ENCODE peak calls at places on chromosomes 7 and 10, in six cellular contexts. Y is PC-9, A is coronary artery, N is upper lobe of right lung, E is neuronal stem cell, O is AG09309. I is an unnamed sample.

GRCh38 chr7:97770845-97771244 is 39.0 kb downstream of the TAC1 start:
- DNase-seq in Y (no peak), N (no peak), E (no peak), A (no peak), O (no peak), I (no peak)

GRCh38 chr10:63819753-63820347 is 298.6 kb downstream of the REEP3 start:
- DNase-seq in O (peak; percentile 44), A (no peak), E (peak; percentile 6), Y (peak; percentile 52), N (peak; percentile 70), I (no peak)

GRCh38 chr10:97543025-97543546 is 29.5 kb upstream of the ANKRD2 start:
- DNase-seq in N (peak; percentile 76), E (no peak), Y (peak; percentile 74), O (peak; percentile 77), A (peak; percentile 91), I (no peak)

GRCh38 chr10:110615057-110615630 is 29.0 kb upstream of the RBM20 start:
- DNase-seq in Y (no peak), A (no peak), O (no peak), N (no peak), E (no peak), I (no peak)

GRCh38 chr7:8371742-8372141 is 61.7 kb upstream of the NXPH1 start:
- DNase-seq in N (no peak), A (no peak), E (no peak), O (no peak), Y (no peak), I (no peak)

GRCh38 chr7:159144756-159145543 is at the start of gene VIPR2:
- DNase-seq in N (no peak), O (no peak), Y (no peak), A (peak; percentile 66), E (peak; percentile 17), I (peak; percentile 86)

GRCh38 chr10:119460369-119461195 is 81.9 kb downstream of the RGS10 start:
- DNase-seq in Y (no peak), N (no peak), A (no peak), E (no peak), O (no peak), I (no peak)

GRCh38 chr10:101297901-101298451 is 56.0 kb upstream of the BTRC start:
- DNase-seq in E (peak; percentile 74), N (peak; percentile 81), Y (peak; percentile 53), A (no peak), O (no peak), I (no peak)

GRCh38 chr10:94225589-94225988 is 137.2 kb downstream of the NOC3L start:
- DNase-seq in N (no peak), A (no peak), Y (no peak), E (no peak), O (no peak), I (no peak)

GRCh38 chr10:12650122-12650521 is 300.8 kb downstream of the CAMK1D start:
- DNase-seq in Y (no peak), O (no peak), N (no peak), A (no peak), E (no peak), I (no peak)

GRCh38 chr10:19811517-19811916 is 4.7 kb upstream of the PLXDC2 start:
- DNase-seq in A (no peak), O (no peak), E (no peak), Y (no peak), N (no peak), I (no peak)

GRCh38 chr10:8042032-8042863 is 12.2 kb upstream of the GATA3 start:
- DNase-seq in Y (no peak), A (no peak), E (no peak), O (no peak), N (no peak), I (no peak)

GRCh38 chr7:29567174-29567573 is 3.5 kb downstream of the PRR15 start:
- DNase-seq in Y (no peak), N (no peak), O (no peak), A (no peak), E (no peak), I (no peak)

GRCh38 chr7:116173051-116174028 is 37.0 kb upstream of the TES start:
- DNase-seq in A (no peak), N (no peak), E (peak; percentile 18), Y (peak; percentile 26), O (no peak), I (no peak)

GRCh38 chr10:61063035-61063434 is 119.0 kb upstream of the RHOBTB1 start:
- DNase-seq in A (no peak), O (no peak), Y (no peak), N (no peak), E (no peak), I (no peak)

GRCh38 chr10:9126728-9127127 is 1072.2 kb downstream of the GATA3 start:
- DNase-seq in N (no peak), O (no peak), A (no peak), E (no peak), Y (no peak), I (no peak)

GRCh38 chr10:23343591-23344225 is 889 bp downstream of the C10orf67 start:
- DNase-seq in O (no peak), Y (peak; percentile 71), A (no peak), E (peak; percentile 68), N (peak; percentile 85), I (peak; percentile 88)

GRCh38 chr7:117273325-117274292 is 49.2 kb downstream of the WNT2 start:
- DNase-seq in Y (no peak), N (no peak), O (no peak), A (no peak), E (no peak), I (no peak)

GRCh38 chr7:117871778-117872538 is 1.3 kb downstream of the CTTNBP2 start:
- DNase-seq in N (no peak), O (no peak), A (peak; percentile 75), Y (no peak), E (peak; percentile 47), I (no peak)

GRCh38 chr10:121681171-121681752 is 83.0 kb upstream of the FGFR2 start:
- DNase-seq in N (no peak), E (peak; percentile 48), Y (no peak), A (no peak), O (no peak), I (no peak)

GRCh38 chr7:132771301-132771730 is 195.0 kb upstream of the PLXNA4 start:
- DNase-seq in N (no peak), E (no peak), O (no peak), A (no peak), Y (no peak), I (no peak)

GRCh38 chr10:31147220-31147608 is 115.5 kb upstream of the ZNF438 start:
- DNase-seq in N (no peak), E (no peak), Y (no peak), O (no peak), A (no peak), I (no peak)

GRCh38 chr7:107154826-107155225 is 14.0 kb upstream of the HBP1 start:
- DNase-seq in A (no peak), Y (no peak), E (no peak), O (no peak), N (no peak), I (no peak)
- H3K4me3 ChIP-seq in A (no peak overlapping the region), Y (no peak overlapping the region), E (no peak overlapping the region), O (no peak overlapping the region), N (no peak overlapping the region), I (no peak overlapping the region)

DNA sequence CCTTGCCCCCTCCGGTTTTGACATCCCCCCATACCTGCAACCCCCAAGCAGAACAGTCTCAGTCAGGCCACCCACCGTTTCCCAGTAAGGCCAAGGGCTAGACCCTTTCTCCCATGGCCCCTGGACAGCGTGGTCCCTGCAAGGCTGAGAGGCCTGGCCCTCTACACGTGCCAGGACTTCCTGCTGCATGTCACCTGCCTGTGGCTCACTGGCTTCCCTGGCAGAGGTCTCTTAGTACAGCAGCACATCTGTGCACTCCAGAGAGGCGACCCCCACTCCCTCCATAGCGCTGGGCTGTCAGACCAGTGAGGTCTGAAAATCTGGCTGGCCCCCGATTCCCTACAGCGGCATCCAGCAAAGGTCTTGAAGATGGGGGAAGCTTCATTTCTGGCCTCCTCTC is 26.4 kb upstream of the JAKMIP3 start:
- DNase-seq in A (no peak), O (no peak), Y (no peak), E (no peak), N (no peak), I (no peak)
- H3K4me3 ChIP-seq in A (no peak overlapping the region), O (no peak overlapping the region), Y (no peak overlapping the region), E (no peak overlapping the region), N (no peak overlapping the region), I (no peak overlapping the region)

GRCh38 chr7:26855421-26855820 is 9.0 kb downstream of the SKAP2 start:
- DNase-seq in O (no peak), N (no peak), E (no peak), A (no peak), Y (no peak), I (no peak)
- H3K4me3 ChIP-seq in O (no peak overlapping the region), N (peak overlapping the region; percentile 46), E (no peak overlapping the region), A (no peak overlapping the region), Y (no peak overlapping the region), I (no peak overlapping the region)

GRCh38 chr10:80894797-80895467 is 357.2 kb downstream of the SH2D4B start:
- DNase-seq in A (no peak), Y (no peak), N (no peak), O (no peak), E (no peak), I (no peak)
- H3K4me3 ChIP-seq in A (no peak overlapping the region), Y (no peak overlapping the region), N (no peak overlapping the region), O (no peak overlapping the region), E (no peak overlapping the region), I (no peak overlapping the region)

DNA sequence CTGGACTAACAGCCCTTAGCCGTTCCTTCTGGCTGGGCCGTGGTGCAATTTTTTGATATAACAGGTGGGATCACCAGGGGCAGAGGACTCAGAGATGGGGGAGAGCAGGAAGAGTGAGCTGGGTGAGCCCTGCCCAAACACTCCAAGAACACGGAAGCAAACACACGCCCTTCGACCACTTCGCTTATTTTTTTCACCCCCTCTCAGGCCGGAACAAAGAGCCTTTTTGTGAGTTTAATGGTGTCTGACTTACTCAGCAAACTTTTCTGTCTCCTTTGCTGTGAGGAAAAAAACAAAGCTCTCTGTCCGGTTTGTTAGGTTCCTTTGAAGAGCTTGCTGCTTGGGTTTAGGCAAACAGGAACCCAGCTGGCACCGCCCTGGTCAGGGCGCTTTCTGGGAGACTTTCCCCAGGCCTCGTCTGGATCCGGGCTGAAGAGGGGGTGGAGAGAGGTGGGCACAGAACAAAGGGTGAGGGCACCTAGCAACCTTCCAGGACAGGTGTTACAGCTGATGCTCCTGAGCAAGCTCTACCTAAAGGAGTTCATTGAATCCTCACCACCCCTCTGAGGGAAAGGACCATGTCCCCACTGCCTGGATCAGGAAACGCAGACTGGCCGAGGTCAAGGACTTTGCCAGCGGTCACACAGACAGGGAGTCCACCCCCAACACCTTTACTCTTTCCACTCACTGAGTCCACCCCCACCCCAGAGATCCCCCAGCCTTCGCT is 23.3 kb downstream of the CALML3 start:
- DNase-seq in Y (peak; percentile 70), O (no peak), E (no peak), N (peak; percentile 80), A (no peak), I (no peak)
- H3K4me3 ChIP-seq in Y (peak overlapping the region; percentile 51), O (no peak overlapping the region), E (no peak overlapping the region), N (peak overlapping the region; percentile 34), A (peak overlapping the region; percentile 48), I (peak overlapping the region; percentile 52)

DNA sequence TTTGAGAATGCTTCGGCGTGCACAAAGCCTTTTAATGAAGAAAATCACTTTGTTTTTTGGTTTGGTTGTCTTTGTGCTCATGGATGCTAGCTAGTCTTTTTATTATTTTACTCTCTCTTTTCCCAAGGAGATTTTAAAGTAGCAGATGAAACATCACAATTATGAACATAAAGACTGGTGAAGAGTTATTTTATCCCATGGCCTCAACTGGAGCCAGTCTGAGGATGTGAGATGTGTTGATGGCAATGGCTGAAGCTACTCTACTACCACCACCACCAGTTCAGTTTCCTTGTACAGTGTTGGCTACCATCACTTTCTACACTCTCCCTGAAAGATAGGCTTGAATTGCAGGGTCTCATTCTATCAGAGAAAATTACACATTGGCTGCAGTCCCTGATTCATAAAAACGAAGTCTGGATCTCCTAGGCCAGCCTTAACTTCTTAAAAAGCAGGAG is 494 bp upstream of the HERC4 start:
- DNase-seq in Y (no peak), O (no peak), A (no peak), N (no peak), E (no peak), I (no peak)
- H3K4me3 ChIP-seq in Y (peak overlapping the region; percentile 38), O (no peak overlapping the region), A (peak overlapping the region; percentile 97), N (peak overlapping the region; percentile 89), E (no peak overlapping the region), I (peak overlapping the region; percentile 89)

I was measured in esophagus muscularis mucosa.